ENCODE peak calls at places on chromosomes 3 and 15, in four cellular contexts. P is DMS53; Y is activated naive CD8-positive, alpha-beta T cell treated with anti-CD3 and anti-CD28 coated beads, Interleukin-2, amount 50 U/mL, for 24 hours; I is stimulated activated CD8-positive, alpha-beta memory T cell treated with anti-CD3 and anti-CD28 coated beads, Interleukin-4, amount 100 ng/mL, for 24 hours. D is an unnamed sample.

GRCh38 chr3:194139085-194139976 is 3.4 kb downstream of the HES1 start:
- DNase-seq in P (peak; percentile 68), Y (no peak), I (no peak), D (no peak)

GRCh38 chr15:41661078-41661528 is 898 bp downstream of the MGA start:
- DNase-seq in P (no peak), Y (no peak), I (no peak), D (no peak)

GRCh38 chr3:173371848-173372487 is 25.6 kb upstream of the NLGN1 start:
- DNase-seq in P (peak; percentile 67), Y (no peak), I (no peak), D (no peak)

GRCh38 chr3:75906555-75907112 is 121.3 kb upstream of the ZNF717 start:
- DNase-seq in P (peak; percentile 72), Y (no peak), I (no peak), D (no peak)

GRCh38 chr3:10548997-10549396 is 43.6 kb upstream of the ATP2B2 start:
- DNase-seq in P (no peak), Y (peak; percentile 32), I (no peak), D (no peak)

GRCh38 chr3:149860881-149861280 is 47.9 kb downstream of the RNF13 start:
- DNase-seq in P (no peak), Y (no peak), I (no peak), D (no peak)

GRCh38 chr15:38864827-38865604 is 300.4 kb upstream of the RASGRP1 start:
- DNase-seq in P (no peak), Y (no peak), I (no peak), D (no peak)

GRCh38 chr15:65991721-65992472 is 122.6 kb downstream of the RAB11A start:
- DNase-seq in P (no peak), Y (no peak), I (no peak), D (no peak)

GRCh38 chr3:57009802-57010201 is 50.7 kb upstream of the SPATA12 start:
- DNase-seq in P (no peak), Y (no peak), I (no peak), D (no peak)

GRCh38 chr3:187972454-187972853 is 181.5 kb upstream of the LPP start:
- DNase-seq in P (no peak), Y (no peak), I (no peak), D (no peak)

GRCh38 chr3:183212565-183212964 is 40.5 kb upstream of the B3GNT5 start:
- DNase-seq in P (no peak), Y (no peak), I (no peak), D (no peak)

GRCh38 chr3:5217824-5218595 is 30.5 kb downstream of the EDEM1 start:
- DNase-seq in P (no peak), Y (no peak), I (no peak), D (no peak)